ENCODE peak calls at places on chromosomes 16 and 17, in four cellular contexts. Z is testis, S is ovary, E is GM12892. K is an unnamed sample.

GRCh38 chr16:58024673-58025350 is 742 bp upstream of the MMP15 start:
- DNase-seq in Z (peak; percentile 56), S (no peak), E (no peak), K (no peak)

GRCh38 chr16:89360760-89361435 is 129.5 kb downstream of the ANKRD11 start:
- DNase-seq in Z (no peak), S (no peak), E (peak; percentile 64), K (no peak)

GRCh38 chr17:57997085-57997809 is 9.2 kb upstream of the VEZF1 start:
- DNase-seq in Z (no peak), S (no peak), E (no peak), K (no peak)

GRCh38 chr17:8103549-8103948 is 14.8 kb downstream of the ALOXE3 start:
- DNase-seq in Z (no peak), S (no peak), E (no peak), K (no peak)

GRCh38 chr16:27718136-27718766 is 168.3 kb downstream of the KATNIP start:
- DNase-seq in Z (peak; percentile 35), S (no peak), E (no peak), K (no peak)

GRCh38 chr16:27452569-27453475 is 50.8 kb downstream of the IL21R start:
- DNase-seq in Z (no peak), S (no peak), E (no peak), K (no peak)

GRCh38 chr16:67514382-67514828 is 14.2 kb upstream of the RIPOR1 start:
- DNase-seq in Z (peak; percentile 94), S (peak; percentile 86), E (no peak), K (peak; percentile 47)

GRCh38 chr16:4624827-4625616 is 396 bp downstream of the MGRN1 start:
- DNase-seq in Z (peak; percentile 72), S (peak; percentile 72), E (peak; percentile 81), K (peak; percentile 73)

GRCh38 chr17:9644910-9645751 is at the start of gene USP43:
- DNase-seq in Z (peak; percentile 33), S (no peak), E (peak; percentile 29), K (peak; percentile 42)

GRCh38 chr17:77423589-77424451 is 283.1 kb downstream of the SEC14L1 start:
- DNase-seq in Z (peak; percentile 92), S (peak; percentile 96), E (no peak), K (no peak)

GRCh38 chr16:19856120-19856519 is 28.5 kb downstream of the GPRC5B start:
- DNase-seq in Z (no peak), S (no peak), E (no peak), K (no peak)

GRCh38 chr16:9225527-9226316 is 134.3 kb downstream of the HAPSTR1 start:
- DNase-seq in Z (no peak), S (no peak), E (no peak), K (no peak)

GRCh38 chr17:6044261-6044660 is 25.9 kb upstream of the WSCD1 start:
- DNase-seq in Z (no peak), S (no peak), E (no peak), K (no peak)

GRCh38 chr17:7852919-7853692 is 1.8 kb upstream of the TMEM88 start:
- DNase-seq in Z (no peak), S (peak; percentile 37), E (no peak), K (no peak)

GRCh38 chr17:80991645-80992076 is at the start of gene CHMP6:
- DNase-seq in Z (peak; percentile 76), S (peak; percentile 74), E (peak; percentile 89), K (peak; percentile 91)
- TF ChIP-seq POLR2A in Z (no peak), S (no peak), E (peak; percentile 41), K (no peak)

DNA sequence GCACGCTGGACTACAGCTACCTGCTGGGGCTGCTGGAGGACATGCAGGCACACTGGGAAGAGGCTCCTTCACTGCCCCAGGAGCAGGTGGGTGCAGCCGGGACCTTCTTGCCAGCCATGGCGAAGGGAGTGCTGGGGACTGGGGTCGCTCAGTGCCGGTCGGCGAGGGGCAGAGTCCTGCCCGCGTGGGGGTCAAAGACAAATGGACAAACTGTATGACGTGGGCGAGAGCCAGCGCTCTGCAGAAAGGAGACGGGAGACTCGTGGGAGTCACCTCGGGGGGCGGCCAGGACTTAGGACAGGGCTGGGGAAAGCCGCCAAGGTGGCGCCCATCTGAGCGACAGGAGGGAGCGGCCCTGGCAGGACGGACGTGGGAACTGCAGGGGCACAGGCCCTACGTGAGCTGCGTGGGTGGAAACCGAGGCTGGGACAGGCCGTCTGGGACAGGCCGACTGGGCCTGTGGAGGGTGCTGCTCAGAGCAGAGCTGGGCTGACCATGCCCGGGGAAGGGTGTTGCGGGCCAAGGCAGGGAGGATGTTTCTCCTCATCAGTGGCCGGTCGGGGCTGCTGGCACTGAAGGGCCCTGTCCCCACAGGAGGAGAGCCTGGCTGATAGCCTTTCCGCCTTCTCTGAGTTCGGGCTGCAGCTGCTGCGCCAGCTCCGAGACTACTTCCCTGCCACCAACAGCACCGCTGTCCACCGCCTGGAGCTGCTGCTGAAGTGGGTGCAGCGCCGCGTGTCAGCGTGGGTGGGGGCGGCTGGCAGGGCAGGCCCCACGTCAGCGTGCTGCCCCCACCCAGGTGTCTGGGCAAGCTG is 8.0 kb downstream of the TSR3 start:
- DNase-seq in Z (peak; percentile 46), S (no peak), E (no peak), K (no peak)
- TF ChIP-seq POLR2A in Z (no peak), S (no peak), E (no peak), K (no peak)

GRCh38 chr17:68453991-68454665 is 3.2 kb downstream of the WIPI1 start:
- DNase-seq in Z (no peak), S (no peak), E (no peak), K (no peak)
- TF ChIP-seq POLR2A in Z (no peak), S (no peak), E (no peak), K (no peak)

GRCh38 chr17:43530303-43531081 is 15.6 kb downstream of the ETV4 start:
- DNase-seq in Z (peak; percentile 88), S (peak; percentile 93), E (no peak), K (no peak)
- TF ChIP-seq POLR2A in Z (no peak), S (no peak), E (no peak), K (no peak)

GRCh38 chr17:60577147-60577925 is 22.7 kb upstream of the PPM1D start:
- DNase-seq in Z (peak; percentile 68), S (peak; percentile 63), E (no peak), K (no peak)

GRCh38 chr17:60579090-60579489 is 20.9 kb upstream of the PPM1D start:
- DNase-seq in Z (no peak), S (no peak), E (no peak), K (no peak)

DNA sequence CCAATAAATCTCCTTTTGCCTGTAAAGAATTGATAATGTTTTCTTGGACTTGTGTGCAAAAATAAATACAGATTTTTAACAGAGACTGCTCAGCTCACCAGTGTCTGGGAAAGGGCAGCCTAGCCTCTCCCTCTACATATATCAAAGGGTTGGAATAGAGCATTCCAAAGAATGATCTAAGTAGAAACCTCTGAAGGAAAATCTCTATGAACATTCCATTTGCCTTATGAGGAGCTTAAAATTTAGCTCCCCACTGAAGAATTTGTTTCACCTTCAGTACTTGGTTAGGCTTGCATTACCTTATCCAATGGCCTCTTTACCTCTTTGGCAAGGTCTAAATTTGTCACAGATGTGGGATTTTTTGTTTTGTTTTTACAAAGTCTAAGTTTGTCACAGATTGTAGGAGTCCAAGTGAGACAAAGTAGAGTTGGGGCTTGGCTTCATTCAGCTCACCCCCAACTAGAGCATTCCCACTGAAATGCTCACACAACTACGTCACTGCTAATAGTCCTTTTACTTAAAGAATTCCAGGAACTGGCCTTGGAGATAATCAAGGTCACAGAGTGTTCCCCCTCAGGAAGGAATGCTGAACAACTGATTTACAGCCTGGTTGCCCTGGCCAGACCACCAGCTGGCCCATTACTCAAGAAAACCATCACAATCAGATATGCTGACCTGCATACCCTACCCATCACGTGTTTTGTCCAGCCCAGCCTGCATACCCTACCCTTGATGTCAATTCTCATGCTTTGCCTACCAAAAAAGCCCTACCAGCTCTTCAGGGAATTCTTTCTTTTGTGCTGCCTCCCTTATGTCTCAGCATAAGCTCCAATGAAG is 26.6 kb upstream of the PPM1D start:
- DNase-seq in Z (no peak), S (no peak), E (no peak), K (no peak)
- TF ChIP-seq POLR2A in Z (no peak), S (no peak), E (no peak), K (no peak)

DNA sequence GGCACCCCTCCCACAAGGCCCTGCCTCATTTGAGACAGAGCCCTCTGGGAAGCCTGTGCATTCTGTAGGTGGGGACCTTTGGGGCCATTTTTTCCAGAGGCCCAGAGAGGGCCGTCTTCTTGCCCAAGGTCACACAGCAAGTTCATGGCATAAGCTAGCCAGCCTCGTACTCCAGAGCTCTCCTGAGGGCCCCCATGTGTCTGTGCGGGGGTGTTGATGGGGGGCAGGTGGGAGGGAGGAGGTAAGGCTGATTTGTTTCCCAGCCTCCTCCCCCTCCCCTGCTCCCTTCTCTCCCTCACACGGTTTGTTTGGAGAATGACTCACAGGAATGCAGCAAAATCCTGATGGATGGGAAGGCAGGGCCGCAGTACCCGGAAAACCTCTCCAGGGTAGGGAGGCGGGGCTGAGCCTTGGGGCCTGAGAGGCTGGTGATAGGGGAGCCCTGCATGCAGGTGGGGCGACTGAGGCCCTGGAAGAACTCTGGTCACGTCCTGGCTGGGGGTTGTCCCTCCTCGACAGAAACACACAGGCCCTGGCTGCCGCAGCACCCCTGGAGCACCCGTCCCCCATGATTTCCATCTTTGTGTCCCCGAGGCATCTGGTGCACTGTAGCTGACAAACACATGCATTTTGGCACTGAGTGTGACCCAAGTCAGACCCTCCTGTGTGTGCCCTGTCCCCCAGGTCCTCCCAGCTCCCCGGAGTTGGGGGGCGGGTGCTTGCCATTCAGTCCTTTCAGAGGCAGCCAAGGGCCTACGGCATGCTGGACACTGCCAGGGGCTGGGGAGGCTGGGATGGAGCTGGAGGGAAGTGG is 29.7 kb downstream of the RAI1 start:
- DNase-seq in Z (no peak), S (peak; percentile 49), E (no peak), K (no peak)
- TF ChIP-seq POLR2A in Z (no peak), S (no peak), E (no peak), K (no peak)

GRCh38 chr16:52251495-52251894 is 295.4 kb downstream of the TOX3 start:
- DNase-seq in Z (no peak), S (no peak), E (no peak), K (no peak)
- TF ChIP-seq POLR2A in Z (no peak), S (no peak), E (no peak), K (no peak)

GRCh38 chr16:84828322-84828721 is 8.5 kb downstream of the CRISPLD2 start:
- DNase-seq in Z (no peak), S (no peak), E (no peak), K (no peak)

GRCh38 chr16:84827131-84827574 is 7.4 kb downstream of the CRISPLD2 start:
- DNase-seq in Z (no peak), S (peak; percentile 62), E (no peak), K (no peak)

GRCh38 chr16:84827897-84828296 is 8.1 kb downstream of the CRISPLD2 start:
- DNase-seq in Z (no peak), S (peak; percentile 38), E (no peak), K (no peak)

GRCh38 chr16:84825896-84826557 is 6.2 kb downstream of the CRISPLD2 start:
- DNase-seq in Z (no peak), S (peak; percentile 36), E (no peak), K (no peak)

DNA sequence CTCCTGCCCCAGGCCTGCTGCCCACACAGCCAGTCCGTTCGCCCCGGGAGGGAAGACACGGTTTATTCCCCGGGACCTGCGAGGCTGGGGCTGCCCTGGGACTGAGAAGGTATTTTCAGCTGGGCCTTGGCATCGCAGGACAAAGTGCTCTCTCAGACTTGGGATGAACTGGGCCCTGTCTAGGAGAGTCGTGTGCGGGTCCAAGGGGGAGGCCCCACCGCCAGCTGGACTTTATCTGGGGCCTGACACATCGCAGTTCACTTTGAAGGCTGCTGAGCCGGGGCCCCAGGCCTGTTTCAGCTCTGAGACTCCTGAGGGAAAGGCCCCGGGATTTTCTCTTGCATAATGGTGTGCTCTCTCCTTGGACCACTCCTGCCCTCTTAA is 6.8 kb downstream of the CRISPLD2 start:
- DNase-seq in Z (peak; percentile 53), S (peak; percentile 80), E (no peak), K (no peak)
- TF ChIP-seq POLR2A in Z (no peak), S (no peak), E (no peak), K (no peak)